ENCODE peak calls at places on chromosomes 16 and 17, in four cellular contexts. M is CD8-positive, alpha-beta T cell; Y is fibroblast of lung; R is HFFc6. H is an unnamed sample.
A peak's percentile ranks its signal among the peaks of the same experiment; 100 is the strongest.

GRCh38 chr16:68116256-68116853 is 31.2 kb downstream of the NFATC3 start:
- DNase-seq in M (no peak), Y (peak; percentile 23), R (peak; percentile 39), H (no peak)

GRCh38 chr17:19248923-19249574 is 11.9 kb downstream of the EPN2 start:
- DNase-seq in M (no peak), Y (peak; percentile 95), R (peak; percentile 89), H (no peak)

GRCh38 chr17:79907855-79908254 is 68.6 kb upstream of the CBX4 start:
- DNase-seq in M (no peak), Y (no peak), R (no peak), H (no peak)

GRCh38 chr16:78505544-78506371 is 406.3 kb downstream of the WWOX start:
- DNase-seq in M (no peak), Y (peak; percentile 25), R (no peak), H (no peak)

GRCh38 chr16:75109732-75110243 is 6.8 kb downstream of the LDHD start:
- DNase-seq in M (no peak), Y (no peak), R (no peak), H (no peak)

GRCh38 chr17:47946929-47947397 is 5.6 kb downstream of the PNPO start:
- DNase-seq in M (peak; percentile 46), Y (peak; percentile 77), R (peak; percentile 79), H (peak; percentile 87)

GRCh38 chr16:57628008-57628781 is at the start of gene ADGRG1:
- DNase-seq in M (no peak), Y (peak; percentile 96), R (peak; percentile 95), H (peak; percentile 93)

GRCh38 chr17:49696233-49696761 is 11.5 kb downstream of the SLC35B1 start:
- DNase-seq in M (peak; percentile 34), Y (peak; percentile 27), R (no peak), H (no peak)

DNA sequence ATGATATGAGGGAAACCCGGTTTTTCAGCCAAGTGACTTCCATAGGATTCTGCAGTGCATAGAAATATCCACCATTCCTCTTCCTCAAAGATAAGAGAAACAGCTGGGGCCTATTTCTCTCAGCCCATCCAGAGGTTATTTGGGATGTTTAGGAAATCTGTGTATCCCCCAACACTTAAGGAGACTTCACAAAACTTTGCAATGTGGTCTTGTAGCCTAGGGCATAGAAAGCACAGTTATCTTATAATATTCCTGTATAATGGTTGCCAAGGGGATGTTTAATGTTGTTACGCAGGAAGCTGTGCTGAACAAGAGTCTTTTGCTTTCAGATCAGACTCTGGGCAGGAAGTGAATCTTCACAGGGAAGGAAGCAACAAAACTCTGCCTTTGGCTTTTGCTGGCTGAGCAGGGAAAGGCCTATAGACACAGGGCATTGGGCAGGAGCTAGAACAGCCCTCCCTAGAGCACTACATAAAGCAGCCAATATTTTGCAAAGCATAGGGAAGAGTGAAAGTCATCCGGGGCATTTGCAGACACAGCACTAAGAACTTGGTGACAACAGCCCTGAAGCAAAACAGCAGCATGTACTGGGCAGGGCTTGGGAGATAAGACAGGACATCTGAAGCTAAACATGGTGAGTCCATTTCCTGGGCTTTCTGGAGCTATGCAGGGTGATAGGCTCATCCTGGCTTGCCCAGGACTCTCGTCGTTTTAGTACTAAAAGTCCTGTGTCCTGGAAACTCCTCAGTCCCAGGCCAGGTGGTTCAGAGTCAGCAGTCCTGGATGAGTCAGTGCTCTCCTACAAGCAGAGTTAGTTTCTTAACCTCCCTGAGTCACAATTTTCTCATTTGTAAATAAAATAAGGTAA is 18.7 kb upstream of the BEAN1 start:
- DNase-seq in M (no peak), Y (peak; percentile 88), R (peak; percentile 75), H (peak; percentile 92)
- TF ChIP-seq CTCF in M (no peak), Y (no peak), R (no peak), H (no peak)

DNA sequence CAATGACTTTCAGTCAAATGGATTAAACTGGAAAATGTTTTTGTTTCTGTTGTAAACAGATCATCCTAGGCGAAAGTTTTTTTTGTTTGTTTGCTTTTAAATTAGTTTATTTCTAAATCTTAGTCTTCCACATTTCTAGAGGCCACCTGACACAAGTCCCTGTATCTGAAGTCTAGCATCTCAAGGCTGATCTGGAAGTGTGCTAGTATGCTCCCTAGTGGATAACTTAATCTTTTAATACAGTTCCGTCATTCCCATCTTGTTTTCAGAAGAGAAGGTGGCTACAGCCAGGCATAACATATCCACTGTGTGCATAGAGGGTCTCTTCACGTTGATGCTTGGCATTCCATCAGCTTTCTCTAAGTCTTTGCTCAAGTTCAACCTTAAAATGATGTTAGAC is 7.6 kb downstream of the IFT20 start:
- DNase-seq in M (no peak), Y (no peak), R (no peak), H (no peak)
- TF ChIP-seq CTCF in M (no peak), Y (peak; percentile 14), R (peak; percentile 40), H (peak; percentile 40)

GRCh38 chr17:57011482-57012015 is 33.6 kb downstream of the SCPEP1 start:
- DNase-seq in M (no peak), Y (no peak), R (no peak), H (no peak)

GRCh38 chr17:57016764-57017116 is 38.8 kb downstream of the SCPEP1 start:
- DNase-seq in M (no peak), Y (peak; percentile 82), R (peak; percentile 17), H (no peak)

GRCh38 chr17:57017625-57018024 is 39.7 kb downstream of the SCPEP1 start:
- DNase-seq in M (no peak), Y (no peak), R (no peak), H (no peak)

GRCh38 chr17:57020208-57020607 is 42.3 kb downstream of the SCPEP1 start:
- DNase-seq in M (no peak), Y (no peak), R (no peak), H (no peak)

GRCh38 chr17:57016066-57016763 is 38.3 kb downstream of the SCPEP1 start:
- DNase-seq in M (no peak), Y (no peak), R (no peak), H (no peak)
- TF ChIP-seq CTCF in M (no peak), Y (no peak), R (no peak), H (no peak)

DNA sequence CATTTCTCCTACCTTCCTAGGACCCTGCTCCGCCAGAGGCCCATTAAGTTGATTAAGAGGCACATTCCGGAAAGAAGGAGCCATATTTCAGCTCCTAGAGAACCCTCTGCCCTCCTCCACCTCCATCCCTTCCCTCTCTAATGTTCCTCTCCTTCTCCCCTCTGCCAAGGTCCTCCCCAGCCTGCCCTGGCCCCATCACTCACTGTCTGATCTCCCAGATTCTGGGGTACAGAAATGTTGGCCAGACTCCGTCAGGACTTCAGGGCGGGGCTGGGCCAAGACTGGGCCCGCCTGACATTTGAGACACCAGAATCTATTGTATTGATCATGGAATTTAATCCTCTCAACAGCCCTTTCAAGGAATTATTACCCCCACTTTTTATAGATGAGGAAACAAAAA is 136.1 kb downstream of the TMEM132E start:
- DNase-seq in M (no peak), Y (no peak), R (no peak), H (no peak)
- TF ChIP-seq CTCF in M (no peak), Y (no peak), R (no peak), H (no peak)

GRCh38 chr17:81481011-81481799 is 31.4 kb downstream of the ACTG1 start:
- DNase-seq in M (peak; percentile 35), Y (peak; percentile 61), R (no peak), H (no peak)

GRCh38 chr17:81479672-81480071 is 32.9 kb downstream of the ACTG1 start:
- DNase-seq in M (no peak), Y (no peak), R (no peak), H (no peak)

GRCh38 chr17:81481815-81482505 is 30.6 kb downstream of the ACTG1 start:
- DNase-seq in M (no peak), Y (no peak), R (no peak), H (no peak)

GRCh38 chr17:81479175-81479574 is 33.4 kb downstream of the ACTG1 start:
- DNase-seq in M (no peak), Y (no peak), R (no peak), H (no peak)

GRCh38 chr17:81480140-81480917 is 32.3 kb downstream of the ACTG1 start:
- DNase-seq in M (no peak), Y (peak; percentile 69), R (peak; percentile 67), H (no peak)
- TF ChIP-seq CTCF in M (no peak), Y (no peak), R (no peak), H (peak; percentile 36)

GRCh38 chr16:87014112-87014511 is 303.1 kb downstream of the C16orf95 start:
- DNase-seq in M (no peak), Y (no peak), R (no peak), H (no peak)
- TF ChIP-seq CTCF in M (no peak), Y (no peak), R (no peak), H (no peak)

GRCh38 chr17:38609280-38610031 is 3.7 kb upstream of the SRCIN1 start:
- DNase-seq in M (no peak), Y (no peak), R (no peak), H (no peak)
- TF ChIP-seq CTCF in M (no peak), Y (no peak), R (peak; percentile 21), H (no peak)